ENCODE peak calls at places on chromosomes 5 and 9, in six cellular contexts. D, L, U, O, R and T are unnamed samples.

GRCh38 chr5:178207183-178207916 is 3.0 kb downstream of the HNRNPAB start:
- DNase-seq in D (no peak), L (no peak), U (peak; percentile 13), O (no peak), R (no peak), T (peak; percentile 82)

GRCh38 chr9:137459147-137459600 is at the start of gene NSMF:
- DNase-seq in D (peak; percentile 92), L (peak; percentile 93), U (peak; percentile 97), O (peak; percentile 98), R (peak; percentile 84), T (peak; percentile 77)

GRCh38 chr9:135328485-135329417 is 150.8 kb upstream of the PPP1R26 start:
- DNase-seq in D (no peak), L (no peak), U (no peak), O (peak; percentile 72), R (no peak), T (no peak)

GRCh38 chr5:155735388-155735787 is 591.6 kb upstream of the SGCD start:
- DNase-seq in D (peak; percentile 36), L (no peak), U (peak; percentile 58), O (no peak), R (no peak), T (no peak)

GRCh38 chr5:117065161-117065560 is 490.5 kb upstream of the SEMA6A start:
- DNase-seq in D (no peak), L (no peak), U (no peak), O (no peak), R (no peak), T (no peak)

GRCh38 chr9:134288731-134289130 is 37.5 kb upstream of the RXRA start:
- DNase-seq in D (no peak), L (no peak), U (peak; percentile 17), O (no peak), R (no peak), T (no peak)

GRCh38 chr5:176548967-176549444 is at the start of gene CDHR2:
- DNase-seq in D (no peak), L (no peak), U (no peak), O (no peak), R (no peak), T (no peak)

GRCh38 chr9:122314193-122314592 is 49.5 kb downstream of the MRRF start:
- DNase-seq in D (no peak), L (no peak), U (no peak), O (no peak), R (no peak), T (no peak)

GRCh38 chr9:93896496-93897033 is 58.6 kb downstream of the BARX1 start:
- DNase-seq in D (no peak), L (no peak), U (peak; percentile 11), O (no peak), R (no peak), T (no peak)

GRCh38 chr5:119360905-119361605 is 5.2 kb downstream of the TNFAIP8 start:
- DNase-seq in D (no peak), L (no peak), U (no peak), O (no peak), R (no peak), T (no peak)

GRCh38 chr5:60888359-60889061 is 44.4 kb upstream of the ELOVL7 start:
- DNase-seq in D (no peak), L (no peak), U (no peak), O (no peak), R (no peak), T (no peak)

GRCh38 chr5:123116063-123116462 is 27.0 kb downstream of the PRDM6 start:
- DNase-seq in D (no peak), L (no peak), U (no peak), O (no peak), R (no peak), T (no peak)

GRCh38 chr5:175710361-175710760 is 52.5 kb downstream of the HRH2 start:
- DNase-seq in D (no peak), L (no peak), U (no peak), O (no peak), R (no peak), T (no peak)

GRCh38 chr9:12554636-12555035 is 138.5 kb upstream of the TYRP1 start:
- DNase-seq in D (no peak), L (no peak), U (no peak), O (peak; percentile 9), R (no peak), T (no peak)